ENCODE peak calls at places on chromosome 19, in five cellular contexts. K is transverse colon, E is foreskin keratinocyte, M is keratinocyte, H is DND-41. C is an unnamed sample.

GRCh38 chr19:6528544-6529121 is 2.2 kb upstream of the TNFSF9 start:
- DNase-seq in K (peak), E (no peak), M (no peak), H (no peak), C (no peak)

GRCh38 chr19:47569331-47569730 is 3.6 kb downstream of the ZNF541 start:
- DNase-seq in K (no peak), E (no peak), M (no peak), H (no peak), C (no peak)

GRCh38 chr19:35500611-35501010 is 10.3 kb upstream of the KRTDAP start:
- DNase-seq in K (no peak), E (no peak), M (no peak), H (no peak), C (no peak)

GRCh38 chr19:43504426-43505185 is at the start of gene PHLDB3:
- DNase-seq in K (peak), E (no peak), M (no peak), H (peak), C (no peak)

GRCh38 chr19:12043752-12044422 is 8.4 kb upstream of the ZNF433 start:
- DNase-seq in K (no peak), E (no peak), M (no peak), H (no peak), C (no peak)

GRCh38 chr19:34178276-34178614 is 5.9 kb downstream of the LSM14A start:
- DNase-seq in K (no peak), E (no peak), M (no peak), H (no peak), C (no peak)

GRCh38 chr19:8569066-8569761 is 8.0 kb downstream of the MYO1F start:
- DNase-seq in K (peak), E (peak), M (peak), H (peak), C (no peak)

GRCh38 chr19:52659013-52659412 is 20.9 kb upstream of the ZNF83 start:
- DNase-seq in K (no peak), E (no peak), M (no peak), H (no peak), C (no peak)

GRCh38 chr19:56660381-56661105 is 11.0 kb downstream of the ZNF835 start:
- DNase-seq in K (no peak), E (no peak), M (no peak), H (no peak), C (no peak)

GRCh38 chr19:38441660-38442348 is 8.3 kb downstream of the RYR1 start:
- DNase-seq in K (no peak), E (no peak), M (no peak), H (no peak), C (peak)

GRCh38 chr19:38443458-38444001 is 10.0 kb downstream of the RYR1 start:
- DNase-seq in K (no peak), E (no peak), M (no peak), H (no peak), C (no peak)

GRCh38 chr19:38444026-38444425 is 10.5 kb downstream of the RYR1 start:
- DNase-seq in K (no peak), E (no peak), M (no peak), H (no peak), C (no peak)

GRCh38 chr19:38440592-38440991 is 7.1 kb downstream of the RYR1 start:
- DNase-seq in K (no peak), E (no peak), M (no peak), H (no peak), C (no peak)

DNA sequence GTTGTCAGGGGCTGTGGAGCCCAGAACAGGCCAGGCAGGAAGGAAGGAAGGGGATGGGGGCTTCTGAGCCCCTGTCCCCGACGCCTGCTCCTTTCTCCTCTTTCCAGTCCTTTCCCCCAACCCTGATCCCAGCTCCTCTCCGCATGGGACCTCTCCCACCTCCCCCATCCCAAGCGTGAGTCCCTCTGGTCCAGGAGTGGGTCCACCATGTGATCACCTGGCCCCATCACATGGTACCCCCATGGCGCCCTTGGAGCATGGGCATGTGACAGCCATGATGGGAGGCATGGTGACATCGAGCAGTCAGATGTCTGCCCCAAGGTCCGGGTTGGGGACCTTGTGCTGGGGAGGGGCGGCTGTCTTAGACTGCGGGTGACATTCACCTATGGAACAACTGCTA is 9.2 kb downstream of the RYR1 start:
- DNase-seq in K (no peak), E (no peak), M (no peak), H (no peak), C (no peak)
- TF ChIP-seq CTCF in K (no peak), E (no peak), M (no peak), H (no peak), C (no peak)

GRCh38 chr19:18205180-18205915 is 1.5 kb upstream of the RAB3A start:
- DNase-seq in K (peak), E (no peak), M (no peak), H (peak), C (peak)
- TF ChIP-seq CTCF in K (no peak), E (no peak), M (no peak), H (no peak), C (no peak)

GRCh38 chr19:42024622-42025111 is 30.6 kb upstream of the ATP1A3 start:
- DNase-seq in K (peak), E (no peak), M (no peak), H (no peak), C (no peak)

GRCh38 chr19:42023943-42024260 is 29.9 kb upstream of the ATP1A3 start:
- DNase-seq in K (no peak), E (no peak), M (no peak), H (no peak), C (no peak)

GRCh38 chr19:42022616-42023015 is 28.6 kb upstream of the ATP1A3 start:
- DNase-seq in K (no peak), E (no peak), M (no peak), H (no peak), C (no peak)

GRCh38 chr19:42021185-42021584 is 27.2 kb upstream of the ATP1A3 start:
- DNase-seq in K (no peak), E (no peak), M (no peak), H (peak), C (no peak)

DNA sequence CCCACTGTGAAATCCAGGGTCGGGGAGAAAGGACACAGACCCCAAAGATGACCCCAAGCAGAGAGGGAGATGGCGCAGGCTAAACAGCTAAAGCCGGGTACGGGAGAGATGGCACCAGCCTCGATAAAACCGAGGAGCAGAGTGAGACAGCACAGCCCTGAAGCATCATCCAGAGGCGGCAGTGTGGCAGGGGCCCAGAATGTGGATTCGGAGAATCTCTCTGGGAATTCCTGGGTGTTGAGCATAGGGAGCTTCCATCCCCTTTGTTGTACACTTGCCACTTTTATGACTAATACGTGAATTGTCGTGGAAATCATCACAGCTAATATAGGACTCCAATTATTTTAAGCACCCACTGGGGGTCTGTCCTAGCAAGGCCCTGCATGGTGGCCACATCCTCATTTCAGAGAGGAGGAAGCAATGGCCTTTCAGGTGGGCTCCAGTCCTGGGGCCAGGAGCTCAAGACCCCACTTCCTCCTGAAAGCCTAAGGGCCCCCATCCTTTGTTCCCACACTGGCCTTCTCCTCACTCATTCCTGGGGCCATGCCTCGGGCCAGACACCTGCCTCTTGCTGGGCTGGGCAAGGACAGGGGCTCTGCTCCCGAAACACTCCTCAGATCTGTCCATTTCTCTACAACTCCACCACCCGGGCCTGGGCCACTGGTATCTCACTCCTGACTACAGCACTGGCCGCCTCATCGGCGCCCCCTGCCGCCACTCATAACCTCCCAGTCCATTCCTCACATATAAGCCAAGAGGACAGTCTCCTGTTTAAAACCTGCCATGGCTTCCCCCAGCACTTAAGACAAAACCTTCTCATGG is 29.3 kb upstream of the ATP1A3 start:
- DNase-seq in K (peak), E (no peak), M (no peak), H (peak), C (peak)
- TF ChIP-seq CTCF in K (no peak), E (peak), M (peak), H (peak), C (peak)

GRCh38 chr19:50261446-50261970 is 58.1 kb downstream of the MYH14 start:
- DNase-seq in K (no peak), E (no peak), M (no peak), H (no peak), C (no peak)

GRCh38 chr19:50257141-50257540 is 53.7 kb downstream of the MYH14 start:
- DNase-seq in K (no peak), E (no peak), M (no peak), H (no peak), C (no peak)

GRCh38 chr19:50255115-50255514 is 51.7 kb downstream of the MYH14 start:
- DNase-seq in K (no peak), E (no peak), M (no peak), H (no peak), C (no peak)

GRCh38 chr19:50263176-50263575 is 59.8 kb downstream of the MYH14 start:
- DNase-seq in K (no peak), E (no peak), M (no peak), H (no peak), C (no peak)

DNA sequence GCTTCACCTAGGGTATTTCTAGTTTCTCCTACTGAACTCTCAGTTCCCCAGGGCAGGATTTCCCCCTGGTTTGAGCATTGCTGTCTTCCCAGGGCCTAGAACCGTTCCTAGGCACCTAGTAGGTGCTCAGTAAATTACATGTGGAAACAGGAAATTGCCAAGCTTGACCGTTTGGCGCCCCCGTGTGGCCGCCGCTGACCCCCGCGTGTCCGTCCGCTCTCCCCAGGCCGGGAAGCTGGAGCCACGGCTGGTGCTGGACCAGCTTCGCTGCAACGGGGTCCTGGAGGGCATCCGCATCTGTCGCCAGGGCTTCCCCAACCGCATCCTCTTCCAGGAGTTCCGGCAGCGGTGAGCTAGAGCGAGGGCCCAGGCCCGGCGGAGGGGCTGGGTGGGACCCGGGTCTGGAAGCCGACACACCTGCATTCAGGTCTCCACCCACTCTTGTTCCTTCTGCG is 55.5 kb downstream of the MYH14 start:
- DNase-seq in K (peak), E (no peak), M (no peak), H (no peak), C (no peak)
- TF ChIP-seq CTCF in K (peak), E (peak), M (peak), H (peak), C (no peak)

GRCh38 chr19:1269478-1270167 is 491 bp downstream of the CIRBP start:
- DNase-seq in K (peak), E (peak), M (no peak), H (peak), C (peak)
- TF ChIP-seq CTCF in K (no peak), E (peak), M (peak), H (no peak), C (no peak)

DNA sequence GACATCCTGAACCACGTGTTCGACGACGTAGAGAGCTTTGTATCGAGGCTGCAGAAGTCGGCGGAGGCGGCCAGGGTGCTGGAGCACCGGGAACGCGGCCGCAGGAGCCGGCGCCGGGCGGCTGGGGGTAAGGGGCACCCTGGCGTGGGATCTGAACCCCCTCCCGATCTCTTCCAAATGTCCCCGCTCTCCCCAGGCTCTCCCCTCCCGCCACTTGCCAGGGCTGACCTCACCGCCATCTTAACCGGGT is 6.0 kb downstream of the EPS8L1 start:
- DNase-seq in K (no peak), E (no peak), M (no peak), H (no peak), C (no peak)
- TF ChIP-seq CTCF in K (no peak), E (no peak), M (no peak), H (no peak), C (no peak)

GRCh38 chr19:18833141-18833476 is 1.4 kb downstream of the UPF1 start:
- DNase-seq in K (no peak), E (no peak), M (no peak), H (no peak), C (no peak)

GRCh38 chr19:18832331-18833140 is 777 bp downstream of the UPF1 start:
- DNase-seq in K (peak), E (peak), M (no peak), H (peak), C (peak)

GRCh38 chr19:18833849-18834643 is 2.3 kb downstream of the UPF1 start:
- DNase-seq in K (peak), E (no peak), M (no peak), H (no peak), C (no peak)

GRCh38 chr19:18830488-18830887 is 1.3 kb upstream of the UPF1 start:
- DNase-seq in K (no peak), E (no peak), M (no peak), H (no peak), C (no peak)

DNA sequence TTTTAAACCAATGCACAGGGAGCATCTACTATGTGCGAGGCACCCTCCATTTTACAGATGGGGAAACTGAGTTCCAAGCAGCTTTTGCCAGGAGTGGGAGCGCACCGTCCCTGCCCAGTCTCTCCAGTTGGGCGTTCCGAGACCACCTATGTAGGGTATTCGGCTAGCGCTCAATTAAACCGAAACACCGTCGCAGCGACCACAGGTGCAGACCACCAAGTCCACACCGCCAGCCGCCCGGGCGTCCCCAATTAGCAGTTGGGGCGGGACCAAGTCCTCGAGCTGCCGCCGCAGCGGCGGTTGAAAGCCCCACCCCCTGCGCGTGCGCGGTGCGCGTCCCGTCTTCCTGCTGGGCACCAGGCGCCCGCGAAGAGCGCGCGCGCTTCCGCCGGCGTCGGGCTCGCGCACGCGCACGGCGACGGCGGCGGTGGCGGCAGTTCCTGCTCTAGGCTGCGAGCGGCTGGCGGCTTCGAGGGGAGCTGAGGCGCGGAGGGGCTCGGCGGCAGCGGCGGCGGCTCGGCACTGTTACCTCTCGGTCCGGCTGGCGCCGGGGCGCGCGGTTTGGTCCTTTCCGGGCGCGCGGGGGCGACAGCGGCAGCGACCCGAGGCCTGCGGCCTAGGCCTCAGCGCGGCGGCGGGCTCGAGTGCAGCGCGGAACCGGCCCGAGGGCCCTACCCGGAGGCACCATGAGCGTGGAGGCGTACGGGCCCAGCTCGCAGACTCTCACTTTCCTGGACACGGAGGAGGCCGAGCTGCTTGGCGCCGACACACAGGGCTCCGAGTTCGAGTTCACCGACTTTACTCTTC is at the start of gene UPF1:
- DNase-seq in K (peak), E (peak), M (peak), H (peak), C (peak)
- TF ChIP-seq CTCF in K (peak), E (peak), M (no peak), H (no peak), C (no peak)

GRCh38 chr19:3520166-3521103 is 14.3 kb downstream of the FZR1 start:
- DNase-seq in K (no peak), E (peak), M (peak), H (no peak), C (no peak)
- TF ChIP-seq CTCF in K (no peak), E (peak), M (peak), H (no peak), C (peak)

GRCh38 chr19:55256562-55257460 is 2.0 kb downstream of the PPP6R1 start:
- DNase-seq in K (no peak), E (peak), M (no peak), H (no peak), C (no peak)
- TF ChIP-seq CTCF in K (no peak), E (no peak), M (no peak), H (no peak), C (no peak)